ENCODE peak calls at places on chromosome 22, in seven cellular contexts. M, S, W, E, T, U and Q are unnamed samples.
A peak's percentile ranks its signal among the peaks of the same experiment; 100 is the strongest.

GRCh38 chr22:29606320-29606719 is 2.9 kb downstream of the NF2 start:
- DNase-seq in M (no peak), S (no peak), W (no peak), E (no peak), T (no peak), U (no peak), Q (no peak)

GRCh38 chr22:48175721-48176120 is 1413.3 kb downstream of the TBC1D22A start:
- DNase-seq in M (peak; percentile 41), S (no peak), W (no peak), E (no peak), T (no peak), U (no peak), Q (no peak)

GRCh38 chr22:28462041-28462440 is 217.6 kb downstream of the TTC28 start:
- DNase-seq in M (no peak), S (no peak), W (no peak), E (no peak), T (no peak), U (no peak), Q (no peak)

GRCh38 chr22:39985383-39986045 is 9.2 kb upstream of the FAM83F start:
- DNase-seq in M (no peak), S (peak; percentile 68), W (no peak), E (no peak), T (no peak), U (no peak), Q (peak; percentile 60)

GRCh38 chr22:21018314-21018713 is 3.3 kb downstream of the P2RX6 start:
- DNase-seq in M (no peak), S (no peak), W (no peak), E (no peak), T (no peak), U (no peak), Q (no peak)

GRCh38 chr22:20110359-20110985 is 5.4 kb upstream of the RANBP1 start:
- DNase-seq in M (no peak), S (no peak), W (no peak), E (no peak), T (peak; percentile 62), U (no peak), Q (no peak)

GRCh38 chr22:29331213-29331612 is 15.7 kb upstream of the RASL10A start:
- DNase-seq in M (no peak), S (no peak), W (no peak), E (no peak), T (no peak), U (no peak), Q (no peak)

GRCh38 chr22:49011379-49011768 is 816.3 kb downstream of the BRD1 start:
- DNase-seq in M (no peak), S (no peak), W (no peak), E (no peak), T (peak; percentile 45), U (no peak), Q (peak; percentile 6)

GRCh38 chr22:28360846-28361424 is 318.7 kb downstream of the TTC28 start:
- DNase-seq in M (no peak), S (no peak), W (no peak), E (no peak), T (no peak), U (no peak), Q (no peak)

GRCh38 chr22:39241632-39242388 is 3.0 kb downstream of the PDGFB start:
- DNase-seq in M (no peak), S (no peak), W (no peak), E (peak; percentile 21), T (no peak), U (no peak), Q (no peak)

GRCh38 chr22:27602390-27602789 is 199.2 kb downstream of the MN1 start:
- DNase-seq in M (peak; percentile 91), S (no peak), W (no peak), E (no peak), T (no peak), U (no peak), Q (no peak)

GRCh38 chr22:27616033-27616432 is 185.5 kb downstream of the MN1 start:
- DNase-seq in M (no peak), S (no peak), W (no peak), E (no peak), T (no peak), U (no peak), Q (no peak)

GRCh38 chr22:28025866-28026575 is 107.0 kb upstream of the PITPNB start:
- DNase-seq in M (no peak), S (no peak), W (no peak), E (no peak), T (no peak), U (no peak), Q (peak; percentile 10)

GRCh38 chr22:23137905-23138520 is 3.8 kb downstream of the RSPH14 start:
- DNase-seq in M (no peak), S (peak; percentile 33), W (no peak), E (peak; percentile 16), T (no peak), U (no peak), Q (no peak)

GRCh38 chr22:49672013-49672516 is 155.6 kb downstream of the BRD1 start:
- DNase-seq in M (no peak), S (no peak), W (no peak), E (no peak), T (no peak), U (no peak), Q (no peak)

GRCh38 chr22:40449676-40450035 is 79.3 kb downstream of the SGSM3 start:
- DNase-seq in M (no peak), S (peak; percentile 15), W (no peak), E (peak; percentile 87), T (no peak), U (no peak), Q (no peak)

GRCh38 chr22:23534201-23534850 is 45.8 kb downstream of the IGLL1 start:
- DNase-seq in M (no peak), S (no peak), W (no peak), E (no peak), T (peak; percentile 77), U (no peak), Q (no peak)

GRCh38 chr22:49800408-49801238 is 27.1 kb downstream of the BRD1 start:
- DNase-seq in M (no peak), S (no peak), W (no peak), E (no peak), T (no peak), U (no peak), Q (no peak)

GRCh38 chr22:26547426-26547825 is 35.2 kb upstream of the TFIP11 start:
- DNase-seq in M (no peak), S (peak; percentile 59), W (no peak), E (peak; percentile 14), T (no peak), U (no peak), Q (no peak)

GRCh38 chr22:50243704-50244419 is 961 bp downstream of the TUBGCP6 start:
- DNase-seq in M (no peak), S (no peak), W (no peak), E (peak; percentile 29), T (no peak), U (peak; percentile 14), Q (no peak)

GRCh38 chr22:36775589-36775965 is 342 bp downstream of the IFT27 start:
- DNase-seq in M (no peak), S (peak; percentile 7), W (no peak), E (peak; percentile 48), T (peak; percentile 81), U (peak; percentile 31), Q (peak; percentile 50)

GRCh38 chr22:24694971-24695928 is 79.3 kb downstream of the PIWIL3 start:
- DNase-seq in M (no peak), S (no peak), W (no peak), E (no peak), T (peak; percentile 73), U (no peak), Q (peak; percentile 60)

GRCh38 chr22:36397081-36397766 is 9.5 kb upstream of the MYH9 start:
- DNase-seq in M (no peak), S (no peak), W (no peak), E (peak; percentile 71), T (no peak), U (no peak), Q (no peak)

DNA sequence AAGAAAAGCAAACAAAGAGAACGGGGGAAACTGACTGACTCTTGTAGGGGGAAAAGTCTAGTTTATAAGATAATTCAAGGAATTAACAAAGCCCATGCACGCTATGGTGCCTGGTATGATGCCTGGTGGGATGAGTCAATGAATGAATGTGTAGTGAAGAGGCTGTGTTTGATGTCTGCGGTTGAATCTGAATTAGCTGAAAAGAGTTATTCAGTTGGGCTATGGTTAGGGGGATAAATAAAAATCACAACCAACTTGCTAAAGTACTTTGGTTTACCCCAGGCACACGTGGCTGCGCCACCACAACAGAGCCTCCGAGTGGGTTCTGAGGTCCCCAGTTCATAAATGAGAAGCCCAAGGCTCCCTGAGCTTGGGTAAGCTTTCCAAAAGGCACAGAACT is 369.3 kb upstream of the SYN3 start:
- DNase-seq in M (no peak), S (no peak), W (no peak), E (no peak), T (no peak), U (no peak), Q (no peak)
- H3K9ac ChIP-seq in M (no peak overlapping the region), S (no peak overlapping the region), W (no peak overlapping the region), E (no peak overlapping the region), T (no peak overlapping the region), U (no peak overlapping the region), Q (no peak overlapping the region)

DNA sequence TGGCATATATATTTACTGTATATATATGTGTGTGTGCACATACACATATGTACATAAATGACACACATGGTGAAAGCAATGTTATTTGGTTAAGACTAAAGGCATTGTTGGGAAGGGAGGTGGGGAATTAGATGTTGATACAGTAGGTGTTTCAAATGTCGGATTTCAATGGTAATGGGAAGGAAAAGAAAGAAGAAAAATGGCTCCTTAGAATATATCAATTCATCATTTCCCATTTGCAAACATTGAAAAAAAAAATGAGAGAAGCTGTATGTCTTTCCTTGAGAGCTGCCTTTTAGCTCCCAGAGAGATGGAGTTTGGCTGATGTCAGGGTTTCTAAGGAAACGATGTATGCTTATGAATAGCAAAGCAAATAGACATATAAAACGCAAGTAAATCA is 33.4 kb upstream of the ATXN10 start:
- DNase-seq in M (no peak), S (no peak), W (no peak), E (no peak), T (no peak), U (no peak), Q (no peak)
- H3K9ac ChIP-seq in M (no peak overlapping the region), S (no peak overlapping the region), W (peak overlapping the region; percentile 61), E (peak overlapping the region; percentile 34), T (no peak overlapping the region), U (no peak overlapping the region), Q (no peak overlapping the region)

DNA sequence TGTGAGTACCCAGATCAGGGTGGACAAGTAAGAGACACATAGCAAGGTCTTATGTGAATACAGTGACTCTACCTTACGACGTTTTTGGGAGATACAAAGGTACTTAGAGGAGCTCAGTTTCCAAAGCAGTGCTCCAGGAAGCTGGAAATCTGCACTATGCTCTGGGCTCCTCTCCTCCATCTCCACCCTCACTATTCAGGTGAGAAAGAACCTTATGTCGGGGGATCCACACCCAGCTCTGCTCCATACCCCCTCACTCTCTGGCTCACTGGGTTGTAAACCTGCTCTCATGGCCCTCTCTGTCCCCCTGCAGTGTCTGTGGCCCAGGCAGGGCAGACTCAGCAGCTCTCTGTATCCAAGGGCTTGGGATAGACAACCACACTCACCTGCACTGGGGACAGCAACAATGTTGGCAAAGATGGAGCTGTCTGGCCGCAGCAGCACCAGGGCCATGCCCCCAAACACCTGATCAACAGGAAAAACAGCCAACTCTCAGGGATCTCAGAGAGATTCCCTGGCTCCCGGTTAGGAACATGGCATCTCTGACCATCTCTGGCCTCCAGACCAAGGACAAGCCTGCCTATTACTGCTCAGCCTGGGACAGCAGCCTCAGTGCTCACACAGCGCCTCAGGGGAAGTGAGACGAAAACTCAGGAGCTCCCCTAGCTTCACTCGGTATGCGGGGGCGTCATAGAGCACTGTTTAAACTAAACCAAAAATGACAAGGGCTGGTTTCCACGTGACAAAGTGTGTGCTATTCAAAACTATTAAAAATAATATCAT is 60.9 kb upstream of the TOP3B start:
- DNase-seq in M (no peak), S (no peak), W (no peak), E (no peak), T (no peak), U (no peak), Q (no peak)
- H3K9ac ChIP-seq in M (peak overlapping the region; percentile 7), S (no peak overlapping the region), W (no peak overlapping the region), E (no peak overlapping the region), T (no peak overlapping the region), U (no peak overlapping the region), Q (no peak overlapping the region)

GRCh38 chr22:17911312-17911705 is 113.1 kb downstream of the MICAL3 start:
- DNase-seq in M (no peak), S (no peak), W (no peak), E (no peak), T (no peak), U (no peak), Q (no peak)
- H3K9ac ChIP-seq in M (no peak overlapping the region), S (peak overlapping the region; percentile 14), W (no peak overlapping the region), E (peak overlapping the region; percentile 80), T (no peak overlapping the region), U (no peak overlapping the region), Q (no peak overlapping the region)